ENCODE peak calls at places on chromosomes 12 and 14, in four cellular contexts. P, R, Z and E are unnamed samples. For H3K9me3, the result is how much of the 10 kb centered on the place peaks cover.

GRCh38 chr14:70045715-70046535 is 142.8 kb downstream of the SLC8A3 start:
- DNase-seq in P (no peak), R (no peak), Z (peak), E (no peak)

GRCh38 chr14:100900837-100901390 is 2.6 kb downstream of the RTL1 start:
- DNase-seq in P (no peak), R (no peak), Z (peak), E (no peak)

GRCh38 chr12:58537278-58537677 is 383.0 kb downstream of the LRIG3 start:
- DNase-seq in P (no peak), R (no peak), Z (peak), E (no peak)

GRCh38 chr12:65532744-65533143 is 254.3 kb downstream of the MSRB3 start:
- DNase-seq in P (no peak), R (no peak), Z (peak), E (no peak)

GRCh38 chr12:108696996-108697290 is 34.4 kb downstream of the CORO1C start:
- DNase-seq in P (no peak), R (no peak), Z (no peak), E (no peak)

GRCh38 chr14:93987815-93988476 is 9.2 kb upstream of the CCDC197 start:
- DNase-seq in P (no peak), R (no peak), Z (no peak), E (no peak)

GRCh38 chr12:41225179-41225578 is 37.1 kb downstream of the PDZRN4 start:
- DNase-seq in P (no peak), R (no peak), Z (no peak), E (no peak)

GRCh38 chr14:69980457-69981414 is 101.5 kb downstream of the SMOC1 start:
- DNase-seq in P (no peak), R (no peak), Z (peak), E (no peak)

GRCh38 chr12:47035459-47035858 is 44.0 kb upstream of the PCED1B start:
- DNase-seq in P (no peak), R (no peak), Z (no peak), E (no peak)

GRCh38 chr12:76024942-76025600 is 6.5 kb downstream of the PHLDA1 start:
- DNase-seq in P (no peak), R (no peak), Z (peak), E (no peak)

GRCh38 chr12:117188961-117189724 is 1.1 kb downstream of the FBXO21 start:
- DNase-seq in P (no peak), R (no peak), Z (peak), E (no peak)

GRCh38 chr12:78181544-78182162 is 351.0 kb downstream of the NAV3 start:
- DNase-seq in P (no peak), R (no peak), Z (peak), E (no peak)

GRCh38 chr14:77076118-77076631 is 21.9 kb upstream of the CIPC start:
- DNase-seq in P (no peak), R (no peak), Z (no peak), E (no peak)

GRCh38 chr12:11885261-11886038 is 185.3 kb upstream of the BCL2L14 start:
- DNase-seq in P (no peak), R (no peak), Z (peak), E (no peak)

GRCh38 chr14:19800282-19801117 is 3.1 kb upstream of the OR4N2 start:
- DNase-seq in P (no peak), R (no peak), Z (no peak), E (no peak)

GRCh38 chr12:123984903-123985302 is 11.9 kb downstream of the ZNF664 start:
- DNase-seq in P (no peak), R (no peak), Z (no peak), E (no peak)

GRCh38 chr12:131463165-131463564 is 247.7 kb upstream of the SFSWAP start:
- DNase-seq in P (no peak), R (no peak), Z (no peak), E (no peak)

GRCh38 chr14:50319721-50320120 is 7.6 kb downstream of the DMAC2L start:
- DNase-seq in P (no peak), R (no peak), Z (peak), E (no peak)

GRCh38 chr14:64960762-64961276 is 11.3 kb downstream of the RAB15 start:
- DNase-seq in P (no peak), R (no peak), Z (no peak), E (no peak)

GRCh38 chr14:101129750-101130149 is 226.2 kb upstream of the RTL1 start:
- DNase-seq in P (no peak), R (no peak), Z (no peak), E (no peak)

GRCh38 chr12:12927211-12928079 is 24.5 kb downstream of the GPRC5D start:
- DNase-seq in P (peak), R (peak), Z (no peak), E (peak)

GRCh38 chr12:94553130-94553519 is 93.5 kb upstream of the CEP83 start:
- DNase-seq in P (no peak), R (no peak), Z (peak), E (no peak)

GRCh38 chr14:51870620-51871019 is 10.2 kb downstream of the GNG2 start:
- DNase-seq in P (no peak), R (no peak), Z (no peak), E (no peak)

GRCh38 chr14:91892918-91893527 is 25.7 kb upstream of the TC2N start:
- DNase-seq in P (peak), R (no peak), Z (peak), E (peak)

GRCh38 chr12:127107744-127108143 is 1159.2 kb upstream of the TMEM132C start:
- DNase-seq in P (no peak), R (no peak), Z (peak), E (no peak)

GRCh38 chr12:78457951-78458350 is 406.6 kb upstream of the SYT1 start:
- DNase-seq in P (no peak), R (no peak), Z (peak), E (no peak)

GRCh38 chr12:56723889-56724659 is 1.0 kb downstream of the NACA start:
- DNase-seq in P (no peak), R (no peak), Z (peak), E (no peak)

GRCh38 chr14:101838476-101838875 is 77.0 kb downstream of the PPP2R5C start:
- DNase-seq in P (no peak), R (no peak), Z (no peak), E (no peak)

GRCh38 chr14:56648508-56649301 is 69.1 kb downstream of the TMEM260 start:
- DNase-seq in P (no peak), R (no peak), Z (no peak), E (no peak)

GRCh38 chr12:1993871-1994371 is 10.3 kb downstream of the DCP1B start:
- DNase-seq in P (peak), R (peak), Z (peak), E (no peak)

GRCh38 chr14:62329427-62329826 is 567.2 kb downstream of the SNAPC1 start:
- DNase-seq in P (no peak), R (no peak), Z (no peak), E (no peak)

GRCh38 chr12:31929140-31929526 is 30.1 kb upstream of the RESF1 start:
- DNase-seq in P (no peak), R (no peak), Z (no peak), E (no peak)

GRCh38 chr12:31928246-31929139 is 30.7 kb upstream of the RESF1 start:
- DNase-seq in P (peak), R (no peak), Z (no peak), E (no peak)

GRCh38 chr12:31931796-31932715 is 27.2 kb upstream of the RESF1 start:
- DNase-seq in P (peak), R (no peak), Z (no peak), E (no peak)
- H3K9me3 ChIP-seq in P (under half), R (under half), Z (under half), E (under half)

GRCh38 chr12:38159591-38160317 is 156.8 kb upstream of the ALG10B start:
- DNase-seq in P (no peak), R (no peak), Z (no peak), E (no peak)
- H3K9me3 ChIP-seq in P (under half), R (under half), Z (under half), E (under half)

DNA sequence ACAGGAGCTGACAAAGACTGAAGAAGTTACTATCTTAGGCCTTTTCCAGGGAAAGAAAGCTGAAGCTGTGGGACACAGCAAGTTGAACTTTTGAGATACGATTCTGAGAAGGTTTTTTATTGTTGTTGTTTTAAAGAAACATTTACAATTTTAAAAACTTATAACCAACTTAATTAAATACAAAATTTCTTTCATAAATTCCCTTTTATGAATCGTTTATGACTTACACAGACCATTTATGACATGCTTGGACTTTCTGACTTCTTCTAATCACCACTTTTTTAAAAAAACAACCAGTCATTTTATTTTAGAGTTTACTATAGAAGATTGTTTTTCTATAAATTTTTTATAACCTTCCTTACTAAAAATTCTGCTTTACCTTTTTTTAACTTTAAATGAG is 68.7 kb downstream of the DHRS2 start:
- DNase-seq in P (no peak), R (no peak), Z (peak), E (no peak)
- H3K9me3 ChIP-seq in P (under half), R (under half), Z (under half), E (under half)

DNA sequence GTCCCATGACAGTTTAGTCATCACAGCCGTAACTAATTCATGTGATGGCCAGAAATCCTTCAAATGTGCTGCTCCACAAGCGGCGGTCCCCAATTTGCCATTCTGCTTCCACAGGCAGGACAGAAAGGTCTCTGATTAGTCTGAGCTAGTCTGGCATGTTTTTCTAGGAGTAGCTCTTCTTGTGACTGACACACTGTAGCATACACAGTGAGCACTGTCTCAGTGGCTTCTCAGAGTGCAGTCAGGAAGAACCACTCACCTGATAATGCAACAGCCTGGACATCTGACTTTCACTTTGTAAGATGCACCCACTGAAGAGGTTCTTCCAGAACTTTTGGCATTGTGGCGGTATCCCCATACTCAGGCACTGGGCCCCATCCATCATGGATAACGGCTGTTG is 1266.2 kb downstream of the TMEM121 start:
- DNase-seq in P (no peak), R (no peak), Z (no peak), E (no peak)
- H3K9me3 ChIP-seq in P (under half), R (under half), Z (under half), E (under half)